ENCODE peak calls at places on chromosomes 11 and 22, in nine cellular contexts. I is A549; U is left ventricle myocardium inferior; L is ascending aorta; H is IMR-90; T is aorta; G is CD4-positive, CD25-positive, alpha-beta regulatory T cell; B is CD8-positive, alpha-beta T cell; M is small intestine. J is an unnamed sample. For H3K4me1, the result is how much of the 10 kb centered on the place peaks cover.

GRCh38 chr11:16126361-16126760 is 230.0 kb downstream of the SOX6 start:
- DNase-seq in L (no peak), H (peak), M (no peak), I (no peak), T (no peak), G (no peak), B (no peak), U (no peak), J (no peak)

GRCh38 chr11:87840786-87841185 is 334.5 kb downstream of the RAB38 start:
- DNase-seq in B (no peak), U (no peak), L (no peak), M (no peak), G (no peak), T (no peak), I (no peak), H (no peak), J (no peak)

GRCh38 chr11:43418197-43418596 is 59.5 kb downstream of the TTC17 start:
- DNase-seq in L (no peak), T (no peak), M (no peak), G (no peak), I (no peak), B (no peak), H (no peak), U (no peak), J (no peak)

GRCh38 chr11:17516551-17517150 is 27.6 kb downstream of the USH1C start:
- DNase-seq in I (no peak), U (no peak), M (no peak), L (no peak), T (no peak), G (no peak), B (no peak), H (no peak), J (peak)

GRCh38 chr22:49786976-49787843 is 40.5 kb downstream of the BRD1 start:
- DNase-seq in G (no peak), I (no peak), M (no peak), U (peak), H (no peak), T (no peak), L (no peak), B (no peak), J (no peak)

GRCh38 chr22:19832476-19833108 is 22.1 kb downstream of the GNB1L start:
- DNase-seq in B (no peak), M (no peak), T (no peak), U (no peak), H (no peak), G (no peak), I (no peak), L (no peak), J (peak)

GRCh38 chr11:113189909-113190667 is 124.3 kb upstream of the TTC12 start:
- DNase-seq in G (no peak), U (peak), T (peak), B (no peak), H (no peak), L (peak), I (peak), M (peak), J (peak)

GRCh38 chr11:44886765-44887164 is 63.9 kb downstream of the TP53I11 start:
- DNase-seq in L (no peak), G (no peak), H (peak), B (no peak), T (no peak), M (no peak), I (no peak), U (no peak), J (peak)

GRCh38 chr22:21098099-21098671 is 52.4 kb downstream of the LRRC74B start:
- DNase-seq in H (no peak), G (no peak), I (no peak), B (no peak), T (no peak), M (no peak), L (no peak), U (no peak), J (no peak)

GRCh38 chr22:41579297-41579996 is 10.2 kb downstream of the PMM1 start:
- DNase-seq in B (no peak), M (no peak), I (no peak), G (no peak), L (no peak), H (no peak), T (no peak), U (no peak), J (peak)

GRCh38 chr11:129505266-129505665 is 129.6 kb downstream of the BARX2 start:
- DNase-seq in I (no peak), H (no peak), M (peak), G (no peak), U (no peak), B (no peak), L (no peak), T (no peak), J (no peak)

GRCh38 chr11:1055990-1056771 is 18.5 kb upstream of the MUC2 start:
- DNase-seq in H (no peak), M (no peak), G (no peak), I (no peak), T (no peak), B (no peak), U (no peak), L (no peak), J (peak)

GRCh38 chr11:111359223-111360149 is 19.6 kb downstream of the POU2AF1 start:
- DNase-seq in T (no peak), G (no peak), U (no peak), M (no peak), I (no peak), L (no peak), H (no peak), B (no peak), J (no peak)

GRCh38 chr11:6229911-6230310 is 4.5 kb downstream of the FHIP1B start:
- DNase-seq in G (no peak), T (no peak), U (no peak), B (no peak), I (no peak), M (peak), L (no peak), H (no peak), J (no peak)

GRCh38 chr22:39994566-39995345 is at the start of gene FAM83F:
- DNase-seq in U (no peak), H (no peak), B (no peak), I (no peak), G (peak), T (no peak), M (peak), L (no peak), J (no peak)

GRCh38 chr11:116707250-116707649 is 65.5 kb downstream of the BUD13 start:
- DNase-seq in L (no peak), B (no peak), G (no peak), I (no peak), T (no peak), U (no peak), H (no peak), M (peak), J (no peak)

GRCh38 chr11:63682045-63682915 is 980 bp downstream of the RTN3 start:
- DNase-seq in H (no peak), U (peak), M (peak), I (peak), L (no peak), T (no peak), G (no peak), B (no peak), J (peak)

GRCh38 chr22:45604239-45604711 is 67.4 kb upstream of the ATXN10 start:
- DNase-seq in L (no peak), U (no peak), G (no peak), I (peak), T (no peak), H (peak), B (no peak), M (no peak), J (peak)

GRCh38 chr11:76153609-76153949 is 52.7 kb downstream of the WNT11 start:
- DNase-seq in H (peak), I (no peak), U (no peak), G (no peak), T (no peak), L (no peak), B (no peak), M (no peak), J (peak)

GRCh38 chr11:128494418-128495332 is 92.7 kb downstream of the ETS1 start:
- DNase-seq in M (no peak), U (no peak), L (no peak), G (no peak), B (no peak), H (no peak), I (no peak), T (no peak), J (peak)

GRCh38 chr11:106473089-106473722 is 395.7 kb downstream of the AASDHPPT start:
- DNase-seq in I (no peak), B (no peak), M (no peak), U (no peak), L (no peak), T (no peak), H (peak), G (no peak), J (no peak)

GRCh38 chr11:61392991-61393595 is 706 bp downstream of the TMEM216 start:
- DNase-seq in I (peak), T (no peak), M (peak), H (peak), G (no peak), U (no peak), L (no peak), B (no peak), J (no peak)

GRCh38 chr11:93935826-93936225 is 85.3 kb upstream of the HEPHL1 start:
- DNase-seq in M (no peak), U (no peak), B (no peak), L (no peak), H (no peak), G (no peak), I (no peak), T (no peak), J (no peak)

GRCh38 chr11:76791861-76792260 is 8.7 kb downstream of the TSKU start:
- DNase-seq in G (no peak), U (no peak), L (no peak), B (no peak), T (no peak), H (peak), I (no peak), M (no peak), J (peak)

GRCh38 chr11:96265236-96265737 is 77.7 kb downstream of the MAML2 start:
- DNase-seq in U (no peak), H (no peak), M (no peak), T (no peak), L (no peak), G (no peak), I (no peak), B (no peak), J (no peak)

GRCh38 chr11:100560606-100561005 is 126.5 kb upstream of the ARHGAP42 start:
- DNase-seq in I (no peak), M (no peak), G (no peak), T (no peak), H (no peak), U (no peak), L (no peak), B (no peak), J (no peak)

GRCh38 chr11:69664901-69665300 is 10.3 kb downstream of the LTO1 start:
- DNase-seq in U (no peak), G (no peak), M (no peak), T (no peak), I (no peak), B (no peak), L (no peak), H (no peak), J (no peak)

GRCh38 chr11:72719144-72719543 is 33.1 kb downstream of the ARAP1 start:
- DNase-seq in H (peak), G (no peak), M (no peak), T (peak), U (peak), L (no peak), B (no peak), I (no peak), J (peak)

GRCh38 chr11:126359431-126360048 is 4.1 kb downstream of the ST3GAL4 start:
- DNase-seq in L (no peak), B (no peak), G (no peak), T (peak), U (peak), M (peak), H (peak), I (no peak), J (peak)
- H3K4me3 ChIP-seq in L (peak), B (no peak), G (no peak), T (no peak), U (peak), M (no peak), H (no peak), I (no peak), J (peak)

GRCh38 chr22:17970205-17970708 is 54.1 kb downstream of the MICAL3 start:
- DNase-seq in I (no peak), H (peak), T (no peak), U (no peak), L (no peak), B (no peak), M (no peak), G (no peak), J (no peak)

GRCh38 chr22:17972385-17973181 is 51.8 kb downstream of the MICAL3 start:
- DNase-seq in H (peak), T (peak), B (no peak), I (peak), G (no peak), L (no peak), U (no peak), M (peak), J (peak)

GRCh38 chr22:17969732-17970131 is 54.6 kb downstream of the MICAL3 start:
- DNase-seq in U (peak), H (peak), G (no peak), T (peak), L (no peak), M (no peak), I (peak), B (no peak), J (peak)

GRCh38 chr22:17973217-17973616 is 51.1 kb downstream of the MICAL3 start:
- DNase-seq in I (no peak), L (no peak), H (no peak), U (no peak), M (no peak), B (no peak), T (no peak), G (no peak), J (no peak)

DNA sequence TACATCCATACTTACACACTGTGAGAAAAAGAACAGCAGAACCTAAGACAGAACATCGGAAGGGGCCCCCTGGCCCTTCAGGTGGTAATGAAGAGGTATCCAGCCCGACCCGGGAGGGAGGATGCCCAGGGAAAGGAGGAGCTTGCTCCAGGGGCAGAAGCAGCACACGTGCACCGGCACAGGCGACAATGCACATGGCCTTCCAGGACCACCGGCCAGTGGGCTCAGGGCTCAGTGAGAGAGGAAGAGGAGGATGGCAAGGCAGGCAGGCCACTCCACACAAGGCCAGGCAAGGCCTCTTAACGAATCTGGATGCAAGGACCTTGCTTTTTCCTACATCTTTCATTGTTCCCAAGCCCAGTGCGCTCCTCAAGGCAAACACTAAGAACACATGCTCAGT is 52.6 kb downstream of the MICAL3 start:
- DNase-seq in B (no peak), L (no peak), T (no peak), G (no peak), M (no peak), H (no peak), I (no peak), U (no peak), J (no peak)
- H3K4me1 ChIP-seq in B (under half), L (under half), T (under half), G (under half), M (under half), H (under half), I (half or more), U (half or more), J (half or more)

GRCh38 chr22:42893366-42894150 is 36.5 kb upstream of the ARFGAP3 start:
- DNase-seq in I (no peak), U (no peak), T (peak), B (no peak), L (no peak), G (no peak), H (no peak), M (no peak), J (peak)
- H3K4me3 ChIP-seq in I (no peak), U (no peak), T (no peak), B (no peak), L (no peak), G (no peak), H (no peak), M (no peak), J (no peak)

DNA sequence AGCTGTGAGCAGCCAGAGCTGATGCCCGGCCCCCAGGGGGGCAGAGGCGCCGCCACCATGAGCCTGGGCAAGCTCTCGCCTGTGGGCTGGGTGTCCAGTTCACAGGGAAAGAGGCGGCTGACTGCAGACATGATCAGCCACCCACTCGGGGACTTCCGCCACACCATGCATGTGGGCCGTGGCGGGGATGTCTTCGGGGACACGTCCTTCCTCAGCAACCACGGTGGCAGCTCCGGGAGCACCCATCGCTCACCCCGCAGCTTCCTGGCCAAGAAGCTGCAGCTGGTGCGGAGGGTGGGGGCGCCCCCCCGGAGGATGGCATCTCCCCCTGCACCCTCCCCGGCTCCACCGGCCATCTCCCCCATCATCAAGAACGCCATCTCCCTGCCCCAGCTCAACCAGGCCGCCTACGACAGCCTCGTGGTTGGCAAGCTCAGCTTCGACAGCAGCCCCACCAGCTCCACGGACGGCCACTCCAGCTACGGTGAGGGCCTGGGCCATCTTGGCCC is 6.1 kb downstream of the CDC42EP1 start:
- DNase-seq in I (no peak), G (peak), B (peak), M (no peak), U (no peak), H (no peak), T (peak), L (no peak), J (peak)
- H3K4me1 ChIP-seq in I (half or more), G (under half), B (under half), M (under half), U (half or more), H (under half), T (under half), L (half or more), J (half or more)

GRCh38 chr11:65440831-65441499 is 18.4 kb downstream of the NEAT1 start:
- DNase-seq in U (no peak), B (no peak), H (peak), G (no peak), I (no peak), M (peak), L (no peak), T (no peak), J (no peak)
- H3K4me3 ChIP-seq in U (peak), B (no peak), H (no peak), G (no peak), I (no peak), M (no peak), L (peak), T (no peak), J (peak)

GRCh38 chr11:2774173-2775082 is 74.6 kb upstream of the KCNQ1OT1 start:
- DNase-seq in M (no peak), I (no peak), L (no peak), B (no peak), H (no peak), U (no peak), T (no peak), G (no peak), J (peak)
- H3K4me1 ChIP-seq in M (under half), I (under half), L (under half), B (under half), H (under half), U (under half), T (under half), G (under half), J (under half)

DNA sequence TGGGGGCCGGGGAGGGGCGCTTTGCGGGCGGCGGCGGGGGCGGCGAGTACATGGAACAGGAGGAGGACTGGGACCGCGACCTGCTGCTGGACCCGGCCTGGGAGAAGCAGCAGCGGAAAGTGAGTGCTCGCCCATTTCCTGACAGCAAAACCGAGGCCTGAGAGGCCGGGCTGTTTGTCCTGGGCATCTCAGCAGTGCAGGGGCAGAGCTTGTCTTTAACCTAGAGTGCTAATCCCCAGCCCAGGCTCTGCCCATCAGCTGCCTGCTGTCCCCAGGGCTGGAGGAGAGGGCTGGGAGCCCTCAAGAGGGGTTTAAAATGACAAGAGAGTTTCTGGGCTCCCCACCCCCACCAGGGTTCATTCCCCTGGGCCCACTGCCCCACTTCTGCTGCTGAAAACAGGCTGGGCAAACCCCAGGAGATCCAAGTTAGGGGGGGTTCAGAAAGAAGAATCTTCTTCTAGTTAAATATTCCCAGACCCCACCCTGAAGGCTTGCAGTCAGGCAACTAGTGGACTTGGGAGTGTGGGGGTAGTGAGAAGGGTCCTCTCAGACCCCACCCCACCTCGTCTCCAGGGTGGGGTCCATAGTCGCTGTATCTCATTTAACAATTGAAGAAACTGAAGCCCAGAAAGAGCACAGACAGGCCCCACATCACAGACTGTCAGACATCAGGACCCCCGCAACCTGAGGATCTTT is 411 bp downstream of the ACTN3 start:
- DNase-seq in M (no peak), H (no peak), L (no peak), G (no peak), T (no peak), B (no peak), U (no peak), I (no peak), J (peak)
- H3K4me3 ChIP-seq in M (peak), H (no peak), L (peak), G (no peak), T (no peak), B (no peak), U (peak), I (peak), J (no peak)

GRCh38 chr11:12808519-12808918 is 134.3 kb downstream of the TEAD1 start:
- DNase-seq in U (no peak), L (no peak), B (no peak), I (no peak), G (no peak), T (no peak), H (peak), M (no peak), J (peak)
- H3K4me1 ChIP-seq in U (half or more), L (under half), B (under half), I (half or more), G (under half), T (under half), H (under half), M (under half), J (half or more)